ENCODE peak calls at places on chromosome 6, in five cellular contexts. H is WTC11, K is GM12864, G is OCI-LY7, I is coronary artery. V is an unnamed sample.

GRCh38 chr6:36873612-36874011 is 991 bp downstream of the PPIL1 start:
- DNase-seq in H (no peak), K (no peak), G (peak; percentile 59), I (no peak), V (peak; percentile 47)

GRCh38 chr6:168155193-168155592 is 76.2 kb upstream of the FRMD1 start:
- DNase-seq in H (no peak), K (no peak), G (no peak), I (no peak), V (no peak)

GRCh38 chr6:25962368-25963127 is at the start of gene TRIM38:
- DNase-seq in H (no peak), K (peak; percentile 81), G (peak; percentile 94), I (peak; percentile 85), V (peak; percentile 71)

GRCh38 chr6:139277161-139277560 is 14.6 kb downstream of the TXLNB start:
- DNase-seq in H (no peak), K (no peak), G (peak; percentile 25), I (no peak), V (no peak)

GRCh38 chr6:38973178-38974057 is 75.2 kb upstream of the GLP1R start:
- DNase-seq in H (no peak), K (peak; percentile 46), G (peak; percentile 52), I (no peak), V (peak; percentile 47)

GRCh38 chr6:2127484-2127911 is 117.9 kb downstream of the GMDS start:
- DNase-seq in H (no peak), K (no peak), G (no peak), I (no peak), V (peak; percentile 58)

GRCh38 chr6:35359744-35360348 is 17.5 kb downstream of the PPARD start:
- DNase-seq in H (no peak), K (no peak), G (no peak), I (no peak), V (no peak)

GRCh38 chr6:8335371-8335770 is 100.0 kb downstream of the SLC35B3 start:
- DNase-seq in H (no peak), K (no peak), G (no peak), I (no peak), V (no peak)

GRCh38 chr6:27601668-27602254 is 128.9 kb upstream of the ZNF184 start:
- DNase-seq in H (peak; percentile 59), K (no peak), G (no peak), I (no peak), V (no peak)

GRCh38 chr6:35007016-35007415 is 118.0 kb downstream of the ANKS1A start:
- DNase-seq in H (no peak), K (no peak), G (no peak), I (no peak), V (no peak)

GRCh38 chr6:3722785-3723184 is 28.7 kb downstream of the PXDC1 start:
- DNase-seq in H (no peak), K (no peak), G (no peak), I (no peak), V (no peak)

GRCh38 chr6:12138377-12138776 is 126.3 kb downstream of the HIVEP1 start:
- DNase-seq in H (no peak), K (no peak), G (no peak), I (no peak), V (no peak)

GRCh38 chr6:30883743-30884520 is at the start of gene DDR1:
- DNase-seq in H (peak; percentile 58), K (no peak), G (peak; percentile 58), I (peak; percentile 82), V (peak; percentile 88)

GRCh38 chr6:28496099-28496779 is 19.4 kb downstream of the GPX6 start:
- DNase-seq in H (no peak), K (no peak), G (peak; percentile 20), I (no peak), V (no peak)

GRCh38 chr6:130557481-130558112 is 191.8 kb downstream of the TMEM200A start:
- DNase-seq in H (no peak), K (no peak), G (no peak), I (no peak), V (no peak)

GRCh38 chr6:147684906-147685305 is 176.4 kb downstream of the SAMD5 start:
- DNase-seq in H (no peak), K (no peak), G (no peak), I (no peak), V (no peak)

GRCh38 chr6:136030131-136030530 is 178.6 kb downstream of the PDE7B start:
- DNase-seq in H (no peak), K (no peak), G (no peak), I (no peak), V (no peak)

GRCh38 chr6:118719351-118720124 is 68.1 kb upstream of the CEP85L start:
- DNase-seq in H (no peak), K (no peak), G (peak; percentile 45), I (no peak), V (peak; percentile 56)

GRCh38 chr6:7629321-7629720 is 39.3 kb downstream of the SNRNP48 start:
- DNase-seq in H (no peak), K (no peak), G (no peak), I (no peak), V (no peak)

GRCh38 chr6:117449549-117450439 is 24.1 kb upstream of the ROS1 start:
- DNase-seq in H (peak; percentile 33), K (peak; percentile 38), G (peak; percentile 62), I (no peak), V (peak; percentile 35)

GRCh38 chr6:17589402-17590116 is 10.5 kb upstream of the FAM8A1 start:
- DNase-seq in H (no peak), K (no peak), G (no peak), I (no peak), V (no peak)

GRCh38 chr6:71602385-71602949 is 283.9 kb upstream of the RIMS1 start:
- DNase-seq in H (no peak), K (no peak), G (no peak), I (no peak), V (no peak)
- TF ChIP-seq CTCF in H (no peak), K (no peak), G (no peak), I (no peak), V (no peak)

GRCh38 chr6:81818778-81819491 is 66.5 kb upstream of the TENT5A start:
- DNase-seq in H (no peak), K (no peak), G (no peak), I (no peak), V (no peak)
- TF ChIP-seq CTCF in H (no peak), K (no peak), G (no peak), I (no peak), V (no peak)

DNA sequence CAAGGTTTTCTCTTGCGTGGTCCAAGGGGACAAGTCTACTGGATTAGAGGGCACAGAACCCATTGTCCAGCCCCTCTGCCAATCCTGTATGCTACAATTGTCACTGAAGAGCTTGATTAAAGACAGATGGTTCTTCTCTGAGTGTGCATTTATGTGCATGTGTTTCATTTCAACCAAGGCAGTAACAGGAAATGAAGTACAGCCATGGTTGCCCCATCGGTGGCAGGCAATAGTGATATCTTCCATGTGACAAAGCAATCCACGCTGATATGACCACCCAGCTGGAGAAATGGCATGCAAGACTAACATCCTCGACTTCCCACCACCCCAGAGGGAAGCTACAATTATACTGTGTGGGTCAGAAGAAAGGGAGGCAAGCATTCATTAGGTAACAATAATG is 85.5 kb downstream of the UNC5CL start:
- DNase-seq in H (no peak), K (no peak), G (no peak), I (no peak), V (no peak)
- TF ChIP-seq CTCF in H (no peak), K (no peak), G (no peak), I (no peak), V (no peak)

DNA sequence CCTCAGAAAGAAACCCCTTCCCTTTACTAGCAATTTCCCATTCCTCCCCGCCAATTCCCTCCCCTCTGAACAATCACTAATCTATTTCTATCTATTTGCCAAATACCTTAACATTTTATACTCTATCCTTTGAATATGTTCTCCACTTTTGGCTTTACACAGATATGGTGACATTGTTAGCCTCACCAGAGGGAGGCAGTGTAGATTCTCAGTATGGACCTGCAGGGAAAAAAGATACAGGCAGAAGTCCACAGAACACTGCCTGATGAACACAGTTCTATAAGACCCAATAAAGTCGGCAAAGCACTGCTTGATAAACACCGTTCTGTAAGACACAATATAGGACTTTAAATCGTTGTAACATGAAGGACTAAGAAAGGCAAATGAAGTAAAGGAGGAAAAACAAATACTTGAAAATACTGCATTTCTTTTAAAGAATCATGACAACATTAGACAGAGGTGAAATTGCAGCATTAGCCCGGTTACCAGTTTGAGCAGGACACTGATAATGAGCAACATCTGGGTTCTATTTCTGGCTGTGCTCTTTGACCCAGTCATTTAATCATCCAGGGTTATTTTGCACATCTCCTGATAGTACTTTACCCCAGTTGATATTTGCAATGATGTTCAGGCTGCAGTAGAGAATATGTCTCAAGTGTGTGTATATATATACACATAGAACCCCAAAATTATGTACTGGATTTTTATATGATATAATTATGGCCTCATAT is 296.8 kb downstream of the UTRN start:
- DNase-seq in H (peak; percentile 13), K (no peak), G (peak; percentile 31), I (no peak), V (peak; percentile 20)
- TF ChIP-seq CTCF in H (peak; percentile 17), K (peak; percentile 57), G (peak; percentile 82), I (peak; percentile 12), V (peak; percentile 53)

GRCh38 chr6:82588859-82589412 is 225.3 kb downstream of the TPBG start:
- DNase-seq in H (no peak), K (no peak), G (no peak), I (no peak), V (no peak)

GRCh38 chr6:82588020-82588419 is 224.4 kb downstream of the TPBG start:
- DNase-seq in H (no peak), K (no peak), G (no peak), I (no peak), V (no peak)

DNA sequence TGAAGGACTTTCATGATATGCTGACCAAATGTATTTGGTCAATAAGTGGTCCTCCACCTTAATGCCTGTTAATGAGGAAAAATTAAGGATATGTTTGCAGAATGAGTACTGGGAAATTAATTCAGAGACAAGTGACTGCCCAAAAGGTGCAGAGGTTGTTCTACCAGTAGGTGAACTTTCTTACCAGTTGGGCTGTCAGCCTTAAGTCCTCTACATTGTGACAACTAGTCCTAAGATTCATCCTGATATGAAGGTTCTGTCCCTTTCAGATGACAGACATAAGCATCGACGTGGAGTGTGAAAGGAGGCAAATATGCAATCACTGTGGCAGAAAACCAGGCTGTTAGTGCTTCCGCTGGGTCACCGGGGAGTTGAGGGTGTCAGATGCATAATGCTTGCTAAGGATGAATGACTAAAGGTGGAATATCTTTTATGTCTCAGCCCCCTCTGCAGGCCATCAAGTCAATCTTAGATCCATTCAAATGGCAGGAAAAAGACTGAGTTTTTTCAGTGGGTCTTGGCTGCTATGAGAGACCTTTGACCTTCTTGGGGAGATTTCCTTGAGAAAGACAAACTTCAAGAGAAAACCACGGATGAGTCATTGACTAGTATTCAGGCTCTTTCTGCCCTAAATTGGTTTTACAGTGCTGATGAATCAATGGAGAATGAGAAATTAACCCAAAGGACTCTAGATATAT is 226.0 kb downstream of the TPBG start:
- DNase-seq in H (peak; percentile 23), K (no peak), G (peak; percentile 5), I (no peak), V (peak; percentile 22)
- TF ChIP-seq CTCF in H (no peak), K (peak; percentile 24), G (peak; percentile 22), I (no peak), V (no peak)

GRCh38 chr6:54244430-54244829 is 63.8 kb upstream of the TINAG start:
- DNase-seq in H (no peak), K (no peak), G (peak; percentile 11), I (no peak), V (no peak)
- TF ChIP-seq CTCF in H (no peak), K (peak; percentile 46), G (peak; percentile 75), I (no peak), V (no peak)

GRCh38 chr6:14055541-14055940 is 62.0 kb upstream of the CD83 start:
- DNase-seq in H (no peak), K (no peak), G (no peak), I (no peak), V (no peak)
- TF ChIP-seq CTCF in H (no peak), K (no peak), G (no peak), I (no peak), V (no peak)

V was measured in GM13976.